ENCODE peak calls at places on chromosome 17, in nine cellular contexts. W is GM23338, J is SK-N-SH, F is neural progenitor cell, Y is MM.1S, Z is OCI-LY7, Q is PC-3, O is GM23248, D is HCT116. M is an unnamed sample.

GRCh38 chr17:15027853-15028252 is 237.3 kb downstream of the PMP22 start:
- DNase-seq in W (no peak), J (no peak), F (no peak), Y (no peak), Z (no peak), Q (no peak), O (no peak), D (no peak), M (no peak)

GRCh38 chr17:50863931-50864330 is 2.2 kb downstream of the TOB1 start:
- DNase-seq in W (no peak), J (no peak), F (no peak), Y (no peak), Z (no peak), Q (no peak), O (no peak), D (no peak), M (no peak)

GRCh38 chr17:2259769-2260536 is 43.6 kb downstream of the SMG6 start:
- DNase-seq in W (no peak), J (no peak), F (no peak), Y (peak), Z (no peak), Q (no peak), O (peak), D (no peak), M (peak)

GRCh38 chr17:48626470-48627241 is 498 bp upstream of the HOXB9 start:
- DNase-seq in W (peak), J (no peak), F (peak), Y (no peak), Z (no peak), Q (peak), O (peak), D (peak), M (peak)

GRCh38 chr17:19347323-19348080 is 15.0 kb downstream of the B9D1 start:
- DNase-seq in W (no peak), J (no peak), F (no peak), Y (no peak), Z (peak), Q (no peak), O (no peak), D (no peak), M (no peak)

GRCh38 chr17:30332057-30332542 is 1.8 kb downstream of the TMIGD1 start:
- DNase-seq in W (no peak), J (no peak), F (no peak), Y (peak), Z (peak), Q (peak), O (peak), D (no peak), M (peak)

GRCh38 chr17:32385971-32386370 is 36.0 kb downstream of the ZNF207 start:
- DNase-seq in W (no peak), J (no peak), F (no peak), Y (no peak), Z (no peak), Q (no peak), O (no peak), D (no peak), M (no peak)

GRCh38 chr17:80446645-80447405 is 29.6 kb downstream of the NPTX1 start:
- DNase-seq in W (no peak), J (no peak), F (no peak), Y (no peak), Z (no peak), Q (peak), O (peak), D (no peak), M (no peak)

GRCh38 chr17:60832206-60832605 is 154.6 kb downstream of the BCAS3 start:
- DNase-seq in W (no peak), J (peak), F (peak), Y (no peak), Z (no peak), Q (no peak), O (no peak), D (no peak), M (no peak)

GRCh38 chr17:14337596-14338079 is 36.8 kb downstream of the HS3ST3B1 start:
- DNase-seq in W (no peak), J (no peak), F (no peak), Y (no peak), Z (no peak), Q (no peak), O (no peak), D (no peak), M (no peak)

GRCh38 chr17:19248923-19249574 is 11.9 kb downstream of the EPN2 start:
- DNase-seq in W (no peak), J (no peak), F (no peak), Y (no peak), Z (no peak), Q (peak), O (peak), D (no peak), M (peak)

GRCh38 chr17:41538565-41538991 is 10.5 kb upstream of the KRT19 start:
- DNase-seq in W (peak), J (no peak), F (no peak), Y (no peak), Z (no peak), Q (peak), O (peak), D (no peak), M (peak)

GRCh38 chr17:39867891-39868553 is at the start of gene ZPBP2:
- DNase-seq in W (peak), J (no peak), F (no peak), Y (no peak), Z (no peak), Q (no peak), O (peak), D (no peak), M (no peak)

GRCh38 chr17:41555105-41555887 is 16.6 kb downstream of the KRT9 start:
- DNase-seq in W (no peak), J (no peak), F (peak), Y (no peak), Z (no peak), Q (no peak), O (no peak), D (no peak), M (no peak)

GRCh38 chr17:4796550-4796915 is 569 bp downstream of the PSMB6 start:
- DNase-seq in W (peak), J (peak), F (peak), Y (no peak), Z (no peak), Q (peak), O (peak), D (no peak), M (peak)

GRCh38 chr17:13593757-13594156 is 8.0 kb downstream of the HS3ST3A1 start:
- DNase-seq in W (no peak), J (no peak), F (no peak), Y (no peak), Z (no peak), Q (no peak), O (peak), D (no peak), M (no peak)

GRCh38 chr17:8188408-8188839 is 1.6 kb downstream of the BORCS6 start:
- DNase-seq in W (no peak), J (no peak), F (no peak), Y (no peak), Z (no peak), Q (no peak), O (no peak), D (no peak), M (no peak)

GRCh38 chr17:67105213-67105612 is 60.9 kb downstream of the CACNG1 start:
- DNase-seq in W (no peak), J (no peak), F (no peak), Y (no peak), Z (no peak), Q (no peak), O (peak), D (no peak), M (no peak)

GRCh38 chr17:10513284-10514067 is 4.9 kb downstream of the MYH1 start:
- DNase-seq in W (peak), J (no peak), F (no peak), Y (no peak), Z (no peak), Q (no peak), O (peak), D (no peak), M (peak)

GRCh38 chr17:57468932-57469775 is 212.8 kb downstream of the MSI2 start:
- DNase-seq in W (no peak), J (no peak), F (no peak), Y (no peak), Z (no peak), Q (no peak), O (no peak), D (no peak), M (no peak)

GRCh38 chr17:66904760-66905637 is 59.5 kb upstream of the CACNG4 start:
- DNase-seq in W (no peak), J (peak), F (no peak), Y (no peak), Z (no peak), Q (peak), O (peak), D (no peak), M (peak)

GRCh38 chr17:37025847-37026533 is 77.2 kb downstream of the AATF start:
- DNase-seq in W (no peak), J (no peak), F (no peak), Y (no peak), Z (no peak), Q (no peak), O (no peak), D (no peak), M (no peak)

GRCh38 chr17:40563371-40564052 is 1.8 kb downstream of the CCR7 start:
- DNase-seq in W (no peak), J (no peak), F (no peak), Y (no peak), Z (no peak), Q (no peak), O (no peak), D (no peak), M (no peak)

GRCh38 chr17:8447816-8448215 is 12.1 kb downstream of the NDEL1 start:
- DNase-seq in W (no peak), J (no peak), F (peak), Y (no peak), Z (no peak), Q (no peak), O (no peak), D (no peak), M (no peak)

GRCh38 chr17:13786000-13786598 is 184.4 kb upstream of the HS3ST3A1 start:
- DNase-seq in W (no peak), J (no peak), F (no peak), Y (no peak), Z (no peak), Q (no peak), O (peak), D (no peak), M (no peak)

GRCh38 chr17:8965394-8966168 is at the start of gene PIK3R5:
- DNase-seq in W (peak), J (peak), F (peak), Y (no peak), Z (peak), Q (no peak), O (no peak), D (no peak), M (peak)

GRCh38 chr17:40605301-40605700 is 40.0 kb upstream of the CCR7 start:
- DNase-seq in W (no peak), J (no peak), F (no peak), Y (no peak), Z (no peak), Q (no peak), O (no peak), D (no peak), M (no peak)

GRCh38 chr17:34645636-34646035 is 66.3 kb downstream of the TMEM132E start:
- DNase-seq in W (no peak), J (peak), F (no peak), Y (no peak), Z (no peak), Q (no peak), O (no peak), D (no peak), M (peak)

DNA sequence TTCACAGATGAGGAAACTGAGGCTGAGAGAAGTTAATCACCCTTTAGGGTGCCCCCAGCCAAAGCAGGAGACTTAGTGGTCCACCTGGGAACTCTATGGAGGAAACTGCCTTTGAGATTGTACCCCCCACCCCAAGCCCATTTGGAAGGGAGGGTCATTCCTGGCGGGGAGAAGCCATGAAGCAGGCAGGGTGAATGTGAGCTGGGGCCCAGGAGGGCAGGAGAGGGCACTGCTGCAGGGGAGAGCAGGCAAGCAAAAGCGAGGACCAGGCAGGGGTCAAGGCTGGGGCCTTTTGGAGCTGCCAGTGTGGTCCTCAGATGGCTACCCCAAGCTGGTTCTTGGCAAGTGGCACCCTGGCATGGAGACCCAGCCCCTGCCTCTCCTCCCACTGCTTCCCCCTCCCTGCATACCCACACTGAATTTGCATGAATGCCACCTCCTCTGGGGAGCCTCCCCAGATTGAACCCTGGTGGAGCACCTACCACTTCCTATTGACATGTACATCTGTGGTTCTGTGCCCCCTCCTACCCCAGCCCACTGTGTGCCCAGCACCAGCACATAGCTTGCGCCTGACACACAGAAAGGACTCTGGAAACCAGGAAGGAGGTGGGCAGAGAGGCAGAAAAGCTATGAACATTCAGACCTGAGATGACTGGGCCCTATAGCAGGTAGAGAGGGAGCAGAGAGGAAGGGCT is 977 bp upstream of the TMC6 start:
- DNase-seq in W (no peak), J (no peak), F (no peak), Y (peak), Z (peak), Q (no peak), O (no peak), D (no peak), M (no peak)
- TF ChIP-seq EZH2phosphoT487 in W (no peak), J (no peak), F (no peak), Y (no peak), Z (no peak), Q (no peak), O (no peak), D (no peak), M (no peak)

GRCh38 chr17:75672011-75672410 is 4.9 kb downstream of the SAP30BP start:
- DNase-seq in W (no peak), J (no peak), F (no peak), Y (no peak), Z (no peak), Q (no peak), O (no peak), D (no peak), M (no peak)

GRCh38 chr17:75676461-75676860 is 9.3 kb downstream of the SAP30BP start:
- DNase-seq in W (no peak), J (no peak), F (no peak), Y (no peak), Z (no peak), Q (no peak), O (no peak), D (no peak), M (no peak)

GRCh38 chr17:75668489-75668888 is 1.4 kb downstream of the SAP30BP start:
- DNase-seq in W (no peak), J (no peak), F (no peak), Y (no peak), Z (no peak), Q (no peak), O (peak), D (no peak), M (no peak)

GRCh38 chr17:75670868-75671267 is 3.7 kb downstream of the SAP30BP start:
- DNase-seq in W (no peak), J (no peak), F (no peak), Y (no peak), Z (no peak), Q (no peak), O (no peak), D (no peak), M (no peak)

GRCh38 chr17:75673487-75673886 is 6.3 kb downstream of the SAP30BP start:
- DNase-seq in W (no peak), J (no peak), F (no peak), Y (no peak), Z (no peak), Q (no peak), O (no peak), D (no peak), M (no peak)
- H3K4me2 ChIP-seq in W (no peak), J (no peak), F (no peak), Y (no peak), Z (no peak), Q (no peak), O (no peak), D (no peak), M (no peak)

DNA sequence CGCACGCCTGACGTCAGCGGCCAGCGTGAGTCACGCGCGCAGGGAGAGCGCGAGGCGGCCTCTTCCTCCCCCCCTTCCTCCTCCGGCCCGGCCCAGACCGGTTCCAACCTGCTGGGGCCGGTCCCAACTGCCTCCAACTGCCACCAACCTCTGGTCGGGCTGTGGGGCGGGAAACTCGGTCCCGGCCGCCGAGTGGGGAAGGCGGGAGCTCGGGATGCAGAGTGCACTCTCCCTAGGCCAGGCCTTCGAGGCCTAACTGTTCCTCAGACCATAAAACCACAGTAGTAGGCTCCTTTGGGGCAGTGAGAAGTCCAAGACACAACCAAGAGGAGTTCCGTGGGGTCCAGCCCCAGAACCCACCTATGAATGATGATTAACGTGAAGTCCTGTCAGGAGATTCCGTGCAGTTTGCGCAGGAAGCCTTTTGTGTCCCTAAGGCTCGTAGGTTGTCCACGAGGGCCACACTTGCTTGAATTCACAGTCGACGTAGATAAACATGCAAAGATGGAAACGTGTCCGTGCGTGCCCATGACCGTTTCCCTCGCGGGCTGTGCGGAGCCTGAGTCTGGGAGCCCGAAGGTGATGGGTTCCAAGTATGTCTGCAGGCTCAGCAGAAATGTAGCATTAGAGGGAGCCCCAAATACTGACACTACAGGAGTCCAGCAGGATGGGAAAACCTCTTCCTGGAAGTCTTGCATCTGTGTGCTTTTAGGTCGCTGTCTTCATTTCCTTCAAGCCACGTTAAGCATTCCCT is 587 bp downstream of the UNK start:
- DNase-seq in W (peak), J (peak), F (peak), Y (peak), Z (peak), Q (peak), O (peak), D (peak), M (peak)
- TF ChIP-seq EZH2phosphoT487 in W (no peak), J (no peak), F (no peak), Y (no peak), Z (no peak), Q (no peak), O (no peak), D (no peak), M (no peak)

GRCh38 chr17:71975331-71975801 is 145.5 kb upstream of the SOX9 start:
- DNase-seq in W (peak), J (no peak), F (peak), Y (no peak), Z (no peak), Q (peak), O (peak), D (no peak), M (peak)
- H3K4me2 ChIP-seq in W (no peak), J (peak), F (no peak), Y (no peak), Z (no peak), Q (peak), O (peak), D (no peak), M (peak)

GRCh38 chr17:81713556-81714411 is 1.7 kb downstream of the SLC25A10 start:
- DNase-seq in W (no peak), J (peak), F (peak), Y (no peak), Z (no peak), Q (peak), O (no peak), D (no peak), M (peak)
- TF ChIP-seq EZH2phosphoT487 in W (no peak), J (no peak), F (no peak), Y (no peak), Z (no peak), Q (no peak), O (no peak), D (no peak), M (no peak)

GRCh38 chr17:44213403-44214229 is 5.9 kb downstream of the UBTF start:
- DNase-seq in W (no peak), J (no peak), F (no peak), Y (no peak), Z (no peak), Q (no peak), O (no peak), D (no peak), M (no peak)
- H3K4me2 ChIP-seq in W (no peak), J (no peak), F (no peak), Y (no peak), Z (no peak), Q (no peak), O (no peak), D (no peak), M (no peak)

M was measured in hepatocyte.